ENCODE peak calls at places on chromosomes 1 and 21, in nine cellular contexts. Z is kidney epithelial cell, U is AG09319, E is bronchial epithelial cell, Y is AG04450, M is PC-3, P is chondrocyte, J is neural crest cell, R is RWPE2. G is an unnamed sample.

GRCh38 chr1:47709302-47710074 is 271.6 kb downstream of the FOXD2 start:
- DNase-seq in P (no peak), M (no peak), Z (no peak), U (no peak), Y (no peak), R (no peak), E (no peak), J (peak), G (no peak)

GRCh38 chr1:8090241-8090702 is 64.2 kb upstream of the ERRFI1 start:
- DNase-seq in M (peak), U (peak), Y (no peak), P (no peak), E (peak), J (no peak), Z (peak), R (no peak), G (no peak)

GRCh38 chr21:37231247-37231645 is 35.9 kb downstream of the VPS26C start:
- DNase-seq in E (no peak), Z (no peak), M (no peak), P (no peak), R (no peak), U (no peak), J (no peak), Y (no peak), G (no peak)

GRCh38 chr1:27402349-27402754 is 9.9 kb downstream of the GPR3 start:
- DNase-seq in E (peak), R (no peak), Z (no peak), P (no peak), J (no peak), U (no peak), M (peak), Y (no peak), G (peak)

GRCh38 chr1:67052741-67053534 is 1.0 kb downstream of the SLC35D1 start:
- DNase-seq in U (no peak), Z (no peak), Y (no peak), P (no peak), R (peak), M (peak), E (peak), J (peak), G (peak)

GRCh38 chr21:33369586-33369985 is 33.6 kb upstream of the IFNGR2 start:
- DNase-seq in J (no peak), Z (no peak), Y (no peak), U (no peak), P (no peak), R (no peak), M (no peak), E (no peak), G (no peak)

GRCh38 chr1:240831191-240831631 is 219.3 kb upstream of the GREM2 start:
- DNase-seq in R (no peak), J (no peak), P (no peak), M (peak), Z (no peak), U (peak), E (peak), Y (peak), G (no peak)

GRCh38 chr1:115077286-115077983 is 11.9 kb downstream of the TSPAN2 start:
- DNase-seq in Y (no peak), J (no peak), U (no peak), Z (no peak), E (no peak), P (no peak), M (no peak), R (no peak), G (no peak)

GRCh38 chr1:22712502-22713271 is 2.0 kb downstream of the EPHB2 start:
- DNase-seq in M (peak), J (no peak), E (peak), P (no peak), R (no peak), Z (no peak), Y (no peak), U (peak), G (no peak)

GRCh38 chr1:212291505-212292134 is 6.4 kb downstream of the PPP2R5A start:
- DNase-seq in J (no peak), Z (no peak), M (peak), R (no peak), E (peak), Y (no peak), U (no peak), P (no peak), G (no peak)

GRCh38 chr1:55868026-55868425 is 652.9 kb upstream of the USP24 start:
- DNase-seq in P (no peak), R (no peak), J (no peak), M (peak), Y (no peak), E (peak), Z (no peak), U (no peak), G (no peak)

GRCh38 chr21:33121715-33122475 is 52.0 kb downstream of the OLIG1 start:
- DNase-seq in P (no peak), Z (no peak), Y (no peak), M (peak), R (no peak), U (no peak), J (peak), E (no peak), G (no peak)

GRCh38 chr1:224497714-224498573 is 63.3 kb upstream of the WDR26 start:
- DNase-seq in P (no peak), Y (no peak), E (peak), J (no peak), M (peak), U (no peak), Z (peak), R (peak), G (no peak)

GRCh38 chr1:6351480-6352137 is 42.0 kb downstream of the ACOT7 start:
- DNase-seq in R (peak), Z (no peak), M (no peak), U (no peak), Y (no peak), J (no peak), E (peak), P (no peak), G (no peak)

GRCh38 chr1:239368436-239369109 is 17.8 kb upstream of the CHRM3 start:
- DNase-seq in Y (no peak), Z (no peak), U (no peak), E (peak), R (no peak), J (no peak), P (no peak), M (peak), G (no peak)

GRCh38 chr1:76425104-76425842 is 350.7 kb downstream of the ST6GALNAC3 start:
- DNase-seq in M (no peak), U (no peak), R (no peak), P (no peak), E (no peak), Y (no peak), Z (no peak), J (no peak), G (no peak)

GRCh38 chr1:94433866-94434265 is 15.7 kb downstream of the ABCD3 start:
- DNase-seq in E (peak), Z (no peak), Y (no peak), P (no peak), J (no peak), U (no peak), M (no peak), R (no peak), G (no peak)

GRCh38 chr1:152981181-152981871 is 2.6 kb upstream of the SPRR1A start:
- DNase-seq in M (no peak), R (no peak), Y (no peak), J (no peak), P (no peak), Z (no peak), U (no peak), E (no peak), G (no peak)

GRCh38 chr1:205849619-205850355 is at the start of gene PM20D1:
- DNase-seq in U (peak), Y (peak), R (no peak), Z (peak), J (no peak), P (no peak), M (no peak), E (peak), G (peak)

GRCh38 chr21:43867936-43868335 is 2.9 kb downstream of the AGPAT3 start:
- DNase-seq in Z (no peak), E (no peak), R (no peak), M (no peak), P (peak), U (no peak), J (no peak), Y (no peak), G (no peak)

GRCh38 chr1:110508038-110508437 is 10.9 kb downstream of the KCNA10 start:
- DNase-seq in R (no peak), J (no peak), Y (no peak), P (no peak), U (no peak), M (no peak), E (peak), Z (no peak), G (no peak)

GRCh38 chr1:219058891-219059820 is 114.5 kb upstream of the LYPLAL1 start:
- DNase-seq in E (no peak), Y (no peak), Z (no peak), J (no peak), P (no peak), U (no peak), M (no peak), R (no peak), G (no peak)

GRCh38 chr1:7580923-7581753 is 190.0 kb upstream of the VAMP3 start:
- DNase-seq in U (no peak), P (peak), E (no peak), R (peak), Z (no peak), M (no peak), Y (no peak), J (no peak), G (peak)

GRCh38 chr1:12031039-12031980 is 12.0 kb downstream of the MIIP start:
- DNase-seq in U (no peak), E (peak), R (no peak), P (no peak), Z (no peak), M (peak), Y (no peak), J (peak), G (no peak)
- TF ChIP-seq CTCF in U (peak), E (peak), R (peak), P (peak), Z (peak), M (peak), Y (peak), J (peak), G (peak)

GRCh38 chr1:20732588-20733360 is at the start of gene SH2D5:
- DNase-seq in Y (peak), P (peak), M (peak), J (no peak), Z (peak), U (peak), E (peak), R (peak), G (no peak)
- TF ChIP-seq CTCF in Y (peak), P (peak), M (peak), J (peak), Z (peak), U (peak), E (peak), R (peak), G (peak)

DNA sequence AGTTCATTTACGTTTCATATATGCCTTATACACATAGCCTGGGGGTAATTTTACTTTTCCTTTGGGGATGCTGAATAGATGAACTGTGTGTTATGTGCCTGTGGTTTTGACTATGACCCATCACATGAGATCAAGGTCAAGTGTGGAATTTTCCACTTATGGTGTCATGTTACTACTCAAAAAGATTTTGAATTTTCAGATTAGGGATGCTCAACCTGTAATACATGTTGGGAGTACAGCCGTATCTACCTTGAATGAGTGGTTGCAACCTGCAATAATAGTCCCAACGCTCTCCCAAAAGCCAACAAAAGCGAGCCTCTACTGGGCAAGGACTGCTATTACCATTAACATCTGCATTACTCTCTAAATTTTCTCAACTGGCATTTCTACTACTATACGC is 68.5 kb upstream of the SDC3 start:
- DNase-seq in J (no peak), Z (no peak), E (peak), M (peak), U (no peak), R (no peak), Y (peak), P (no peak), G (no peak)
- TF ChIP-seq CTCF in J (peak), Z (peak), E (peak), M (no peak), U (peak), R (no peak), Y (peak), P (peak), G (no peak)

GRCh38 chr1:9183441-9183840 is 51.1 kb upstream of the H6PD start:
- DNase-seq in J (no peak), Y (no peak), U (no peak), P (no peak), E (no peak), R (no peak), Z (no peak), M (no peak), G (no peak)

GRCh38 chr1:9183898-9184297 is 50.7 kb upstream of the H6PD start:
- DNase-seq in M (no peak), R (no peak), Y (no peak), J (no peak), U (no peak), E (no peak), P (no peak), Z (no peak), G (no peak)

GRCh38 chr1:9181176-9181906 is 52.4 kb upstream of the GPR157 start:
- DNase-seq in U (no peak), J (peak), M (peak), Z (no peak), Y (no peak), R (no peak), P (no peak), E (no peak), G (peak)

GRCh38 chr1:9181990-9182783 is 52.4 kb upstream of the H6PD start:
- DNase-seq in P (no peak), E (peak), U (no peak), Z (no peak), J (no peak), M (peak), Y (no peak), R (no peak), G (peak)

DNA sequence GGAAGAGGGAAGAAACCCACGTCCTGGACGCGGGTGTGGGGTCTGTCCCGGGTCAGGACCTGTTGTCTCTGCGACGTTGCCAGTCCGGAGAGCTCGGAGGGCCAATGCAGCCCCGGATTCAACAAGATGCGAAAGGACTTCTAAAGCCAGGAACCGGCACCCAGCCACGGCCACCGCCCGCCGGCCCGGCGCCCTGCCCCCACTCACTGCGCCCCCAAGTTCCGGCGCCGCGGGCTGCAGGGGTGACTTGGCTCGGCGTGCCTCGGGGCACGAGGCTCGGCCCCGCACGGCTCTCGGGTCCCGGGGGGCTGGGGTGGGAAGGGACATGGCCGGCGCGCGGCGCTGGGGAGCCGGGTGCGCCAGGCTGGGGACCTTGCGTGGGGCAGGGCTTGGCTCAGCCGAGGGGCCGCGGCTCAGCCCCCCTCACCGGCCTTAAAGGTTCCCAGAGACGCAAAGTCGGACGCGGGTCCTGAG is 51.8 kb upstream of the H6PD start:
- DNase-seq in Y (no peak), E (no peak), U (no peak), P (no peak), R (no peak), J (no peak), Z (no peak), M (no peak), G (peak)
- TF ChIP-seq CTCF in Y (no peak), E (no peak), U (no peak), P (no peak), R (no peak), J (no peak), Z (no peak), M (no peak), G (no peak)

DNA sequence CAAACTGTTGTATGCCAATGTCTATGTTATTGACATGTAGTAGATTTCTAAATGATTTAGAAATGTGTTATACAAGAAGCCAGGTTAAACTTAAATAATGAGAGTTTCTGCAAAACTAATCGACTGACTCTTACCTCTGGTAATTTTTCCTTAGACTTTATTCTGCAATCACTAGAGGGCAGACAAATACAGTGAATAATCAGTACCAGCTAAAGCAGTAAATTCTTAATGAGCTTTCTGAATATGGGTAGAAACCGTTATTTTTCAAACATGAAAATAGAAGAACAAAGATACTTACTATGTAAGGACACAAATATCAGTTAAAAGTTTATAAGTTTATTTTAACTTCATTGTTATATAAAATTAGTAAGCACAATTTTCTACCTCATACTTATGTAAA is 97.9 kb upstream of the RGS1 start:
- DNase-seq in U (no peak), R (no peak), P (no peak), E (peak), Z (no peak), J (no peak), Y (no peak), M (peak), G (no peak)
- TF ChIP-seq CTCF in U (peak), R (peak), P (peak), E (peak), Z (peak), J (peak), Y (peak), M (peak), G (peak)

G was measured in spleen.